ENCODE peak calls at places on chromosomes 12 and 14, in four cellular contexts. Z is GDM1; M is stimulated activated CD4-positive, alpha-beta T cell treated with anti-CD3 and anti-CD28 coated beads, Interleukin-15, amount 100 ng/mL, for 1 hour; S is activated T-helper 1 cell treated with anti-CD3 and anti-CD28 coated beads, Interleukin-12 subunit alpha, Interleukin-12 subunit beta, Interleukin-2, Interleukin-4 antibody, amounts not matched to agents 30 ng/mL and 10 ng/mL and 1 ng/mL, durations not matched to agents 14 hours and 24 hours and 36 hours. B is an unnamed sample.

GRCh38 chr12:110199360-110200123 is 75.4 kb downstream of the IFT81 start:
- DNase-seq in S (peak), M (no peak), Z (no peak), B (no peak)

GRCh38 chr12:44053550-44054243 is 217.8 kb downstream of the TMEM117 start:
- DNase-seq in Z (no peak), S (no peak), M (no peak), B (no peak)

GRCh38 chr12:52006726-52007157 is at the start of gene TAMALIN:
- DNase-seq in Z (no peak), S (peak), M (peak), B (peak)

GRCh38 chr14:76953196-76953945 is 75.1 kb downstream of the IRF2BPL start:
- DNase-seq in M (peak), Z (peak), S (peak), B (peak)

GRCh38 chr14:70809238-70810214 is at the start of gene MAP3K9:
- DNase-seq in S (peak), Z (peak), M (peak), B (peak)

GRCh38 chr12:26683443-26683842 is 149.6 kb downstream of the ITPR2 start:
- DNase-seq in S (no peak), M (no peak), Z (no peak), B (no peak)

GRCh38 chr12:123720141-123720814 is 8.1 kb downstream of the ATP6V0A2 start:
- DNase-seq in Z (no peak), S (no peak), M (no peak), B (no peak)

GRCh38 chr14:68789002-68789797 is 3.7 kb downstream of the ZFP36L1 start:
- DNase-seq in Z (peak), S (peak), M (peak), B (peak)

GRCh38 chr12:92978607-92979006 is 49.5 kb upstream of the EEA1 start:
- DNase-seq in M (no peak), Z (no peak), S (no peak), B (no peak)

GRCh38 chr14:96080571-96080970 is 41.4 kb downstream of the C14orf132 start:
- DNase-seq in S (no peak), Z (no peak), M (no peak), B (no peak)

GRCh38 chr14:75636100-75636692 is 24.5 kb downstream of the ERG28 start:
- DNase-seq in M (no peak), Z (no peak), S (no peak), B (no peak)

GRCh38 chr14:73753043-73753886 is 39.1 kb upstream of the PNMA1 start:
- DNase-seq in Z (peak), M (no peak), S (no peak), B (no peak)

GRCh38 chr12:11408096-11408495 is 12.7 kb upstream of the PRB2 start:
- DNase-seq in M (no peak), S (no peak), Z (no peak), B (no peak)

GRCh38 chr14:101363880-101364391 is 197.4 kb upstream of the DIO3 start:
- DNase-seq in Z (no peak), M (no peak), S (no peak), B (no peak)

GRCh38 chr12:115227137-115227615 is 543.2 kb upstream of the TBX3 start:
- DNase-seq in M (no peak), Z (no peak), S (no peak), B (no peak)

GRCh38 chr12:124720019-124720686 is 143.5 kb downstream of the SCARB1 start:
- DNase-seq in Z (no peak), M (no peak), S (no peak), B (no peak)

B was measured in ascending aorta.